ENCODE peak calls at places on chromosomes 12 and 14, in ten cellular contexts. J, K, N, Y, A, S, U, Q, O and B are unnamed samples.

GRCh38 chr14:77838756-77839565 is 39.1 kb downstream of the ADCK1 start:
- DNase-seq in J (no peak), K (no peak), N (no peak), Y (no peak), A (no peak), S (no peak), U (peak; percentile 21), Q (no peak), O (no peak), B (no peak)

GRCh38 chr12:130617219-130617618 is 98.9 kb downstream of the RIMBP2 start:
- DNase-seq in J (no peak), K (no peak), N (no peak), Y (no peak), A (no peak), S (peak; percentile 38), U (no peak), Q (peak; percentile 91), O (no peak), B (no peak)

GRCh38 chr12:84375472-84375871 is 537.1 kb downstream of the SLC6A15 start:
- DNase-seq in J (no peak), K (no peak), N (no peak), Y (peak; percentile 74), A (no peak), S (no peak), U (no peak), Q (no peak), O (no peak), B (no peak)

GRCh38 chr12:76874027-76874426 is 4.8 kb downstream of the CSRP2 start:
- DNase-seq in J (no peak), K (no peak), N (no peak), Y (no peak), A (no peak), S (no peak), U (no peak), Q (no peak), O (no peak), B (no peak)

GRCh38 chr14:104954746-104955395 is 23.3 kb downstream of the AHNAK2 start:
- DNase-seq in J (no peak), K (no peak), N (peak; percentile 52), Y (no peak), A (no peak), S (peak; percentile 48), U (no peak), Q (no peak), O (no peak), B (no peak)

GRCh38 chr12:2998789-2999264 is 39.6 kb downstream of the TEAD4 start:
- DNase-seq in J (no peak), K (no peak), N (no peak), Y (peak; percentile 86), A (peak; percentile 27), S (peak; percentile 88), U (no peak), Q (no peak), O (no peak), B (no peak)

GRCh38 chr12:121505513-121505912 is 75.3 kb downstream of the KDM2B start:
- DNase-seq in J (no peak), K (no peak), N (no peak), Y (peak; percentile 14), A (no peak), S (no peak), U (peak; percentile 33), Q (no peak), O (no peak), B (no peak)

GRCh38 chr12:64674367-64674922 is 64.2 kb downstream of the RASSF3 start:
- DNase-seq in J (peak; percentile 16), K (no peak), N (no peak), Y (no peak), A (no peak), S (no peak), U (no peak), Q (no peak), O (no peak), B (no peak)

GRCh38 chr12:103114296-103115055 is 157.0 kb downstream of the ASCL1 start:
- DNase-seq in J (peak; percentile 0), K (no peak), N (no peak), Y (no peak), A (no peak), S (no peak), U (no peak), Q (no peak), O (no peak), B (no peak)

GRCh38 chr12:50314629-50315312 is 31.5 kb upstream of the LIMA1 start:
- DNase-seq in J (peak; percentile 50), K (no peak), N (no peak), Y (peak; percentile 66), A (no peak), S (no peak), U (peak; percentile 64), Q (peak; percentile 55), O (no peak), B (no peak)

GRCh38 chr12:80846930-80847329 is 90.8 kb downstream of the LIN7A start:
- DNase-seq in J (no peak), K (no peak), N (no peak), Y (no peak), A (no peak), S (no peak), U (no peak), Q (no peak), O (no peak), B (peak; percentile 84)

GRCh38 chr12:96108321-96108720 is 72.9 kb upstream of the LTA4H start:
- DNase-seq in J (peak; percentile 33), K (peak; percentile 15), N (peak; percentile 74), Y (no peak), A (no peak), S (no peak), U (peak; percentile 90), Q (peak; percentile 36), O (no peak), B (no peak)